ENCODE peak calls at places on chromosomes 11 and 22, in five cellular contexts. One of them, this sample, is unnamed.

GRCh38 chr11:95517453-95517852 is 272.1 kb downstream of the FAM76B start:
- DNase-seq in heart right ventricle: no peak
- DNase-seq in midbrain: no peak
- DNase-seq in neuronal stem cell: no peak
- DNase-seq in NCI-H1417 treated with DMSO at 0.1 percent for 48 hours: no peak
- DNase-seq in this sample: no peak

GRCh38 chr11:12189543-12190235 is 79.3 kb downstream of the MICAL2 start:
- DNase-seq in heart right ventricle: no peak
- DNase-seq in midbrain: no peak
- DNase-seq in neuronal stem cell: no peak
- DNase-seq in NCI-H1417 treated with DMSO at 0.1 percent for 48 hours: no peak
- DNase-seq in this sample: peak; percentile 84

GRCh38 chr11:124586247-124586860 is 16.6 kb downstream of the OR8A1 start:
- DNase-seq in heart right ventricle: peak; percentile 41
- DNase-seq in midbrain: peak; percentile 57
- DNase-seq in neuronal stem cell: peak; percentile 48
- DNase-seq in NCI-H1417 treated with DMSO at 0.1 percent for 48 hours: peak; percentile 20
- DNase-seq in this sample: peak; percentile 76

GRCh38 chr11:45560935-45561330 is 104.5 kb downstream of the CHST1 start:
- DNase-seq in heart right ventricle: no peak
- DNase-seq in midbrain: no peak
- DNase-seq in neuronal stem cell: no peak
- DNase-seq in NCI-H1417 treated with DMSO at 0.1 percent for 48 hours: peak; percentile 3
- DNase-seq in this sample: no peak

GRCh38 chr11:103110406-103110805 is 1.2 kb downstream of the DYNC2H1 start:
- DNase-seq in heart right ventricle: no peak
- DNase-seq in midbrain: no peak
- DNase-seq in neuronal stem cell: no peak
- DNase-seq in NCI-H1417 treated with DMSO at 0.1 percent for 48 hours: no peak
- DNase-seq in this sample: peak; percentile 23

GRCh38 chr11:104653011-104653806 is 245.1 kb downstream of the CASP12 start:
- DNase-seq in heart right ventricle: no peak
- DNase-seq in midbrain: no peak
- DNase-seq in neuronal stem cell: no peak
- DNase-seq in NCI-H1417 treated with DMSO at 0.1 percent for 48 hours: no peak
- DNase-seq in this sample: no peak

GRCh38 chr22:36413022-36413770 is 25.4 kb upstream of the MYH9 start:
- DNase-seq in heart right ventricle: peak; percentile 23
- DNase-seq in midbrain: no peak
- DNase-seq in neuronal stem cell: no peak
- DNase-seq in NCI-H1417 treated with DMSO at 0.1 percent for 48 hours: no peak
- DNase-seq in this sample: peak; percentile 36

GRCh38 chr11:67463680-67464410 is 5.2 kb downstream of the TMEM134 start:
- DNase-seq in heart right ventricle: peak; percentile 34
- DNase-seq in midbrain: no peak
- DNase-seq in neuronal stem cell: no peak
- DNase-seq in NCI-H1417 treated with DMSO at 0.1 percent for 48 hours: no peak
- DNase-seq in this sample: peak; percentile 74

GRCh38 chr11:8247312-8247711 is 16.4 kb downstream of the LMO1 start:
- DNase-seq in heart right ventricle: no peak
- DNase-seq in midbrain: no peak
- DNase-seq in neuronal stem cell: no peak
- DNase-seq in NCI-H1417 treated with DMSO at 0.1 percent for 48 hours: no peak
- DNase-seq in this sample: peak; percentile 52

GRCh38 chr22:48511781-48512327 is 1315.8 kb downstream of the BRD1 start:
- DNase-seq in heart right ventricle: no peak
- DNase-seq in midbrain: no peak
- DNase-seq in neuronal stem cell: no peak
- DNase-seq in NCI-H1417 treated with DMSO at 0.1 percent for 48 hours: no peak
- DNase-seq in this sample: no peak

GRCh38 chr11:43458486-43458885 is 99.8 kb downstream of the TTC17 start:
- DNase-seq in heart right ventricle: no peak
- DNase-seq in midbrain: no peak
- DNase-seq in neuronal stem cell: no peak
- DNase-seq in NCI-H1417 treated with DMSO at 0.1 percent for 48 hours: no peak
- DNase-seq in this sample: no peak

GRCh38 chr11:11976476-11977187 is 31.8 kb downstream of the DKK3 start:
- DNase-seq in heart right ventricle: no peak
- DNase-seq in midbrain: no peak
- DNase-seq in neuronal stem cell: no peak
- DNase-seq in NCI-H1417 treated with DMSO at 0.1 percent for 48 hours: no peak
- DNase-seq in this sample: peak; percentile 41

GRCh38 chr11:85935751-85936150 is 80.6 kb downstream of the CCDC83 start:
- DNase-seq in heart right ventricle: no peak
- DNase-seq in midbrain: no peak
- DNase-seq in neuronal stem cell: no peak
- DNase-seq in NCI-H1417 treated with DMSO at 0.1 percent for 48 hours: no peak
- DNase-seq in this sample: no peak

GRCh38 chr11:10666976-10667892 is 26.3 kb downstream of the IRAG1 start:
- DNase-seq in heart right ventricle: no peak
- DNase-seq in midbrain: no peak
- DNase-seq in neuronal stem cell: no peak
- DNase-seq in NCI-H1417 treated with DMSO at 0.1 percent for 48 hours: no peak
- DNase-seq in this sample: no peak

GRCh38 chr22:47041201-47042115 is 279.0 kb downstream of the TBC1D22A start:
- DNase-seq in heart right ventricle: no peak
- DNase-seq in midbrain: no peak
- DNase-seq in neuronal stem cell: no peak
- DNase-seq in NCI-H1417 treated with DMSO at 0.1 percent for 48 hours: no peak
- DNase-seq in this sample: no peak

GRCh38 chr11:129644326-129644725 is 171.3 kb upstream of the TMEM45B start:
- DNase-seq in heart right ventricle: no peak
- DNase-seq in midbrain: no peak
- DNase-seq in neuronal stem cell: no peak
- DNase-seq in NCI-H1417 treated with DMSO at 0.1 percent for 48 hours: no peak
- DNase-seq in this sample: no peak

GRCh38 chr11:61534025-61534900 is 25.7 kb downstream of the LRRC10B start:
- DNase-seq in heart right ventricle: no peak
- DNase-seq in midbrain: no peak
- DNase-seq in neuronal stem cell: no peak
- DNase-seq in NCI-H1417 treated with DMSO at 0.1 percent for 48 hours: no peak
- DNase-seq in this sample: no peak

GRCh38 chr11:97345031-97345430 is 955.2 kb downstream of the JRKL start:
- DNase-seq in heart right ventricle: no peak
- DNase-seq in midbrain: no peak
- DNase-seq in neuronal stem cell: no peak
- DNase-seq in NCI-H1417 treated with DMSO at 0.1 percent for 48 hours: no peak
- DNase-seq in this sample: no peak

GRCh38 chr11:64226507-64227051 is 505 bp downstream of the NUDT22 start:
- DNase-seq in heart right ventricle: peak; percentile 60
- DNase-seq in midbrain: no peak
- DNase-seq in neuronal stem cell: no peak
- DNase-seq in NCI-H1417 treated with DMSO at 0.1 percent for 48 hours: no peak
- DNase-seq in this sample: peak; percentile 21

GRCh38 chr22:43825651-43826050 is 13.5 kb upstream of the EFCAB6 start:
- DNase-seq in heart right ventricle: no peak
- DNase-seq in midbrain: no peak
- DNase-seq in neuronal stem cell: no peak
- DNase-seq in NCI-H1417 treated with DMSO at 0.1 percent for 48 hours: no peak
- DNase-seq in this sample: no peak

GRCh38 chr22:24133187-24133965 is 47.9 kb upstream of the SUSD2 start:
- DNase-seq in heart right ventricle: no peak
- DNase-seq in midbrain: no peak
- DNase-seq in neuronal stem cell: no peak
- DNase-seq in NCI-H1417 treated with DMSO at 0.1 percent for 48 hours: no peak
- DNase-seq in this sample: no peak

GRCh38 chr22:20750461-20751184 is 23.3 kb upstream of the SERPIND1 start:
- DNase-seq in heart right ventricle: peak; percentile 66
- DNase-seq in midbrain: no peak
- DNase-seq in neuronal stem cell: no peak
- DNase-seq in NCI-H1417 treated with DMSO at 0.1 percent for 48 hours: no peak
- DNase-seq in this sample: peak; percentile 88

GRCh38 chr11:690738-691633 is 4.0 kb downstream of the DEAF1 start:
- DNase-seq in heart right ventricle: no peak
- DNase-seq in midbrain: no peak
- DNase-seq in neuronal stem cell: no peak
- DNase-seq in NCI-H1417 treated with DMSO at 0.1 percent for 48 hours: no peak
- DNase-seq in this sample: peak; percentile 33

GRCh38 chr22:28894320-28894719 is 10.9 kb downstream of the ZNRF3 start:
- DNase-seq in heart right ventricle: no peak
- DNase-seq in midbrain: no peak
- DNase-seq in neuronal stem cell: no peak
- DNase-seq in NCI-H1417 treated with DMSO at 0.1 percent for 48 hours: no peak
- DNase-seq in this sample: no peak

GRCh38 chr11:69113226-69113625 is 42.5 kb upstream of the SMIM38 start:
- DNase-seq in heart right ventricle: no peak
- DNase-seq in midbrain: no peak
- DNase-seq in neuronal stem cell: no peak
- DNase-seq in NCI-H1417 treated with DMSO at 0.1 percent for 48 hours: no peak
- DNase-seq in this sample: no peak

GRCh38 chr22:39496131-39496838 is 5.8 kb upstream of the MIEF1 start:
- DNase-seq in heart right ventricle: peak; percentile 86
- DNase-seq in midbrain: peak; percentile 84
- DNase-seq in neuronal stem cell: peak; percentile 59
- DNase-seq in NCI-H1417 treated with DMSO at 0.1 percent for 48 hours: no peak
- DNase-seq in this sample: peak; percentile 82

GRCh38 chr11:130999992-131000770 is 83.9 kb upstream of the SNX19 start:
- DNase-seq in heart right ventricle: no peak
- DNase-seq in midbrain: no peak
- DNase-seq in neuronal stem cell: no peak
- DNase-seq in NCI-H1417 treated with DMSO at 0.1 percent for 48 hours: no peak
- DNase-seq in this sample: peak; percentile 54

GRCh38 chr11:110093407-110094297 is 460 bp downstream of the ZC3H12C start:
- DNase-seq in heart right ventricle: peak; percentile 46
- DNase-seq in midbrain: peak; percentile 83
- DNase-seq in neuronal stem cell: peak; percentile 39
- DNase-seq in NCI-H1417 treated with DMSO at 0.1 percent for 48 hours: peak; percentile 58
- DNase-seq in this sample: peak; percentile 66

GRCh38 chr11:68889948-68890446 is 13.6 kb downstream of the MRPL21 start:
- DNase-seq in heart right ventricle: peak; percentile 77
- DNase-seq in midbrain: no peak
- DNase-seq in neuronal stem cell: no peak
- DNase-seq in NCI-H1417 treated with DMSO at 0.1 percent for 48 hours: no peak
- DNase-seq in this sample: peak; percentile 50

GRCh38 chr22:25053153-25053805 is 100.8 kb downstream of the KIAA1671 start:
- DNase-seq in heart right ventricle: no peak
- DNase-seq in midbrain: no peak
- DNase-seq in neuronal stem cell: no peak
- DNase-seq in NCI-H1417 treated with DMSO at 0.1 percent for 48 hours: no peak
- DNase-seq in this sample: peak; percentile 28

This sample was measured in dermis blood vessel endothelial cell.